ENCODE peak calls at places on chromosomes 13 and 19, in seven cellular contexts. Z, H, G, Y, P, L and B are unnamed samples.

GRCh38 chr13:45575146-45575829 is 40.3 kb downstream of the ERICH6B start:
- DNase-seq in G (no peak), Z (no peak), H (no peak), Y (no peak), L (no peak), P (no peak), B (no peak)

GRCh38 chr19:32313866-32314265 is 31.5 kb upstream of the ZNF507 start:
- DNase-seq in Y (no peak), P (peak; percentile 50), H (no peak), G (no peak), Z (no peak), L (no peak), B (no peak)

GRCh38 chr13:34349091-34349722 is 531.3 kb downstream of the RFC3 start:
- DNase-seq in G (no peak), Z (no peak), L (no peak), P (peak; percentile 96), Y (no peak), H (peak; percentile 91), B (peak; percentile 59)

GRCh38 chr19:3336680-3337523 is 29.5 kb upstream of the NFIC start:
- DNase-seq in Y (no peak), Z (no peak), H (peak; percentile 98), P (peak; percentile 92), G (peak; percentile 95), L (peak; percentile 76), B (peak; percentile 36)

GRCh38 chr19:39335168-39335567 is 675 bp downstream of the GMFG start:
- DNase-seq in Y (no peak), G (no peak), H (no peak), P (no peak), Z (no peak), L (peak; percentile 14), B (no peak)

GRCh38 chr19:17128820-17129219 is 53.2 kb downstream of the MYO9B start:
- DNase-seq in P (no peak), Y (no peak), H (no peak), G (no peak), L (no peak), Z (no peak), B (no peak)

GRCh38 chr19:41745761-41746160 is 9.6 kb upstream of the CEACAM6 start:
- DNase-seq in G (no peak), P (no peak), Z (no peak), L (no peak), H (no peak), Y (no peak), B (no peak)

GRCh38 chr19:12229990-12230389 is 64.7 kb downstream of the ZNF44 start:
- DNase-seq in P (no peak), H (no peak), G (no peak), Y (no peak), L (no peak), Z (no peak), B (no peak)

GRCh38 chr19:38245826-38246498 is 10.2 kb downstream of the PPP1R14A start:
- DNase-seq in H (no peak), L (no peak), G (no peak), Y (no peak), Z (no peak), P (peak; percentile 59), B (no peak)

GRCh38 chr13:75860935-75861334 is 224.8 kb downstream of the LMO7 start:
- DNase-seq in Y (no peak), Z (no peak), L (no peak), P (no peak), H (no peak), G (no peak), B (no peak)

GRCh38 chr13:40206241-40207109 is 460.0 kb downstream of the FOXO1 start:
- DNase-seq in Y (no peak), G (no peak), H (no peak), P (peak; percentile 54), L (no peak), Z (peak; percentile 84), B (no peak)

GRCh38 chr13:68030152-68030809 is 800.1 kb upstream of the PCDH9 start:
- DNase-seq in H (no peak), G (no peak), Z (no peak), L (no peak), P (no peak), Y (no peak), B (no peak)

GRCh38 chr19:15028490-15028889 is 20.8 kb upstream of the CASP14 start:
- DNase-seq in Z (no peak), P (no peak), H (no peak), G (no peak), Y (no peak), L (no peak), B (no peak)

GRCh38 chr19:44810555-44811447 is 1.9 kb downstream of the BCAM start:
- DNase-seq in L (no peak), H (no peak), Y (no peak), P (no peak), Z (no peak), G (no peak), B (no peak)

GRCh38 chr13:23619073-23619855 is 49.1 kb downstream of the TNFRSF19 start:
- DNase-seq in P (no peak), L (no peak), Y (no peak), H (no peak), G (no peak), Z (no peak), B (no peak)

GRCh38 chr19:15091918-15092753 is 10.1 kb downstream of the OR1I1 start:
- DNase-seq in Y (peak; percentile 84), G (no peak), H (no peak), P (peak; percentile 81), Z (peak; percentile 70), L (peak; percentile 50), B (no peak)

GRCh38 chr19:55146648-55147218 is 2.3 kb downstream of the TNNT1 start:
- DNase-seq in L (peak; percentile 70), H (no peak), Y (peak; percentile 91), G (no peak), P (no peak), Z (no peak), B (no peak)

GRCh38 chr19:18494267-18494607 is 27.6 kb downstream of the ELL start:
- DNase-seq in G (no peak), Z (no peak), L (no peak), Y (no peak), P (peak; percentile 47), H (no peak), B (no peak)

GRCh38 chr19:48630289-48631036 is 6.7 kb downstream of the DBP start:
- DNase-seq in Y (peak; percentile 80), P (peak; percentile 85), Z (no peak), H (peak; percentile 92), G (peak; percentile 75), L (no peak), B (no peak)

GRCh38 chr13:67771106-67771505 is 541.0 kb upstream of the PCDH9 start:
- DNase-seq in H (no peak), L (peak; percentile 67), P (no peak), G (no peak), Z (no peak), Y (no peak), B (no peak)

GRCh38 chr13:45500492-45501174 is 35.9 kb downstream of the COG3 start:
- DNase-seq in L (no peak), P (peak; percentile 95), G (no peak), Y (no peak), H (no peak), Z (no peak), B (no peak)

GRCh38 chr13:32639502-32640105 is 53.4 kb downstream of the PDS5B start:
- DNase-seq in G (no peak), Z (peak; percentile 58), H (no peak), P (peak; percentile 82), L (peak; percentile 33), Y (peak; percentile 59), B (peak; percentile 34)

GRCh38 chr19:40387151-40387550 is 2.8 kb downstream of the HIPK4 start:
- DNase-seq in G (no peak), H (no peak), L (no peak), Y (no peak), Z (no peak), P (no peak), B (no peak)

DNA sequence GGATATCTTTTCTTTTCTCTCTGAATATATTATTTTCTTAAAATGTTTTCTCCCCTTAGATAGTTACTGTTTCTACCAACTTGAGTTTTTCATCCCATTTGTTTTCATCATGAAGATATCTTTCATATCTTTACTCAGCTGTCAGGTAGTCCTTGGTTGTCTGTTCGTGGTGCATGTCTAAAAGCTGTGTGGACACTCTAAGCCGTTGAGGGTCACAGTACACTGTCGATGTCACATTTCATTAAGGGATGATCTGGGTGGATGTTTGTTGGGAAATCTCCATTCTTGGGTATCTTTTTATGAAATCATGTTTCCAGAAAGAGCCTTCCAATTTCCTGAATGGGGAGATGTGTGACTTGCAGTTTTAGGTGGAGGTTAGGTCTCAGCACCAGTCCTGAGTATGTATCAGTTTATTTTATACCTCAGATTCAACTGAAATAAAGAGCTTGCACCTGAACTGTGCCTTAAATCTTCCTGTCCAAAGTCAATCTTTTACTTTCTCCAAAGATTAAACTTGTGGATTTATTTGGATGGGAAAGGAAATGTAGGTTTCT is 23.2 kb downstream of the ZMYM2 start:
- DNase-seq in Y (no peak), Z (no peak), H (no peak), G (no peak), P (no peak), L (no peak), B (no peak)
- H3K4me3 ChIP-seq in Y (no peak overlapping the region), Z (no peak overlapping the region), H (no peak overlapping the region), G (no peak overlapping the region), P (no peak overlapping the region), L (no peak overlapping the region), B (no peak overlapping the region)

GRCh38 chr13:37009692-37010091 is 9.1 kb downstream of the EXOSC8 start:
- DNase-seq in G (no peak), Y (no peak), H (no peak), P (no peak), Z (no peak), L (no peak), B (no peak)
- H3K27ac ChIP-seq in G (no peak overlapping the region), Y (no peak overlapping the region), H (no peak overlapping the region), P (no peak overlapping the region), Z (no peak overlapping the region), L (no peak overlapping the region), B (no peak overlapping the region)

DNA sequence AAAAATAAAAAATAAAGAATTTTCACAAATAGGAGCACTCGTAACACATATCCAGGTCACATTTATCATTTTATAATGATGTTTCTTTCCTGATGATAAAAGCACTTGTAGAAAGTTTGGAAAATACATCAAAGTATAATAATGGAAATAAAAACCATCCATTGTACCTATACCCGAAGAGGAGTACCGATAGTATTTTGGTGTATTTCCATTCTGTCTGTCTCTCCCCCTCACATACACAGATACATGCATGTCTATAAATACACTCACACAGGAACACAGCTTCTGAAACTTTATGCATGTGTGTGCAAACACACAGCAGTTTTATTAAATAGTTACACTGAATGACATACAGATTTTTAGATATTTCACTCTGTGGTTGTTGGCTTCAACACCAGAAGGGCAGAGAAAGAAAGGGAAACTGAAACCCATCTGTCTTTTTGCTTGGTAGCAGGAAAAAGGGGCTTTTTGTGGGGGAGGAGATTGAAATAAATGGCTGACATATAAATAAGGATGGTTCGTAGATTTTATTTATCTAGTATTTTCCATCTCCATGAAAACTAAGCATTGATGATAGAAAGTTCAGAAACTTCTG is 114.8 kb downstream of the LRCH1 start:
- DNase-seq in H (no peak), L (no peak), Z (no peak), P (peak; percentile 40), G (no peak), Y (no peak), B (no peak)
- H3K4me3 ChIP-seq in H (no peak overlapping the region), L (peak overlapping the region; percentile 40), Z (peak overlapping the region; percentile 58), P (no peak overlapping the region), G (peak overlapping the region; percentile 38), Y (no peak overlapping the region), B (no peak overlapping the region)

DNA sequence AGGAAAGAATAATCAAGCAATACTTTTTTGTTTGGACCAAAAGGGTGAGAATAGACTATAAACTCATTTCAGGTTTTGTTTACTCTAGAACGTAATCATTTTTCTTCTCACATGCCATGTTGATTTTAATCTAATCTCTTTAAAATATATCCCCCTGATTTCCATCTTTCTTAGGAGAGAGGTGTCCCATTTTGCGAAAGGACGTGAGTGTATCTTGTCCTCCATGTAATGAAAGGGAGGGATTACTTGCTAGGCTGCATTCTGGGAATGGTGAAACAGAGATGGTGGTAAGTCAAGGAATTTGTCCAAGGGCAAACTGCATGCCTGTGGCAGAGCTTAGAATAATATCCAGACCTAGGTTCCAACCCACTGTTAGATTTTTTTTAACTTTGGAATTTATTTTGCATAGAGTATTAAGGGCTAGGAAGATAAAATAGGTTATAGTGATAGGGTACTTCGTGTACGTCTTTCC is 1.8 kb upstream of the ANKRD10 start:
- DNase-seq in G (no peak), Z (no peak), Y (no peak), L (no peak), P (peak; percentile 80), H (no peak), B (no peak)
- H3K27ac ChIP-seq in G (peak overlapping the region; percentile 100), Z (no peak overlapping the region), Y (no peak overlapping the region), L (peak overlapping the region; percentile 96), P (peak overlapping the region; percentile 98), H (peak overlapping the region; percentile 92), B (peak overlapping the region; percentile 98)